ENCODE peak calls at places on chromosomes 5 and 9, in nine cellular contexts. E is NT2/D1; R is IMR-90; I is fibroblast of lung; Z is brain microvascular endothelial cell; T is heart left ventricle; N is Jurkat, Clone E6-1; Y is upper lobe of left lung; O is upper lobe of right lung. G is an unnamed sample.

GRCh38 chr9:89606567-89607311 is 1.9 kb downstream of the GADD45G start:
- DNase-seq in Z (peak), E (no peak), N (no peak), R (peak), Y (peak), O (peak), I (peak), T (peak), G (no peak)

GRCh38 chr5:7872517-7873149 is 3.7 kb downstream of the MTRR start:
- DNase-seq in I (peak), R (peak), O (no peak), Y (no peak), Z (no peak), T (no peak), E (no peak), N (no peak), G (no peak)

GRCh38 chr9:128191406-128192046 is at the start of gene CIZ1:
- DNase-seq in R (peak), T (peak), N (peak), Y (peak), E (peak), Z (peak), I (peak), O (peak), G (peak)

GRCh38 chr5:11622785-11623184 is 281.5 kb downstream of the CTNND2 start:
- DNase-seq in N (no peak), Y (no peak), R (no peak), O (no peak), Z (no peak), T (no peak), E (no peak), I (no peak), G (no peak)

GRCh38 chr9:98034593-98035546 is 21.7 kb upstream of the NANS start:
- DNase-seq in Z (peak), N (peak), R (peak), I (peak), E (peak), O (peak), T (peak), Y (peak), G (peak)

GRCh38 chr5:160174780-160175437 is 54.4 kb upstream of the FABP6 start:
- DNase-seq in Y (no peak), E (no peak), T (no peak), R (no peak), Z (no peak), I (peak), O (no peak), N (no peak), G (no peak)

GRCh38 chr5:39570418-39571027 is 145.7 kb upstream of the DAB2 start:
- DNase-seq in I (peak), Y (no peak), E (peak), R (peak), O (no peak), N (peak), Z (peak), T (no peak), G (peak)

GRCh38 chr5:131265318-131265803 is 1.5 kb downstream of the CDC42SE2 start:
- DNase-seq in Y (no peak), Z (no peak), R (peak), T (no peak), N (peak), O (no peak), I (peak), E (no peak), G (no peak)

GRCh38 chr5:159667286-159667685 is 249.0 kb upstream of the ADRA1B start:
- DNase-seq in O (no peak), T (no peak), Z (no peak), E (no peak), R (no peak), N (no peak), Y (no peak), I (no peak), G (no peak)

GRCh38 chr5:180211761-180212035 is 2.7 kb upstream of the RASGEF1C start:
- DNase-seq in N (no peak), Y (no peak), E (no peak), O (peak), T (no peak), R (no peak), Z (no peak), I (no peak), G (no peak)

GRCh38 chr9:135992486-135993408 is 31.6 kb upstream of the UBAC1 start:
- DNase-seq in I (peak), O (peak), R (peak), Y (peak), E (peak), T (peak), Z (peak), N (no peak), G (peak)

GRCh38 chr9:32954642-32955041 is 46.8 kb downstream of the APTX start:
- DNase-seq in E (no peak), O (no peak), Z (no peak), I (peak), N (no peak), R (peak), T (no peak), Y (no peak), G (no peak)

GRCh38 chr5:169670769-169671525 is 33.9 kb downstream of the DOCK2 start:
- DNase-seq in O (no peak), Y (no peak), N (no peak), E (no peak), I (no peak), T (no peak), Z (no peak), R (no peak), G (no peak)

GRCh38 chr5:149837680-149838269 is 106.8 kb downstream of the PDE6A start:
- DNase-seq in N (no peak), T (no peak), Z (peak), O (no peak), Y (peak), I (peak), R (peak), E (peak), G (peak)

GRCh38 chr9:113646946-113647914 is 183.7 kb downstream of the RGS3 start:
- DNase-seq in R (no peak), N (no peak), I (no peak), T (no peak), O (peak), Z (no peak), Y (peak), E (no peak), G (no peak)

GRCh38 chr9:97627624-97628023 is 5.5 kb downstream of the TSTD2 start:
- DNase-seq in E (no peak), R (peak), Z (no peak), O (no peak), I (no peak), N (no peak), T (no peak), Y (no peak), G (no peak)

GRCh38 chr9:75156838-75157237 is 68.5 kb downstream of the OSTF1 start:
- DNase-seq in O (no peak), T (no peak), E (no peak), Z (no peak), Y (no peak), N (no peak), I (no peak), R (no peak), G (no peak)

GRCh38 chr5:33793836-33794549 is 97.8 kb downstream of the ADAMTS12 start:
- DNase-seq in R (no peak), O (no peak), I (peak), Y (no peak), T (no peak), Z (no peak), E (no peak), N (no peak), G (no peak)

GRCh38 chr5:52784741-52785140 is 3.0 kb upstream of the ITGA1 start:
- DNase-seq in T (no peak), E (no peak), R (peak), Y (no peak), Z (no peak), O (no peak), I (no peak), N (no peak), G (peak)

GRCh38 chr9:8955315-8955714 is 1155.7 kb upstream of the DMAC1 start:
- DNase-seq in Z (no peak), N (no peak), I (no peak), T (no peak), O (no peak), E (peak), R (no peak), Y (no peak), G (no peak)

GRCh38 chr9:112887377-112887776 is 3.3 kb downstream of the SLC46A2 start:
- DNase-seq in T (no peak), Y (peak), I (no peak), R (no peak), O (no peak), N (no peak), Z (no peak), E (no peak), G (no peak)

GRCh38 chr9:89537166-89537565 is 39.3 kb upstream of the SEMA4D start:
- DNase-seq in R (no peak), Z (no peak), N (no peak), T (no peak), O (no peak), I (no peak), Y (no peak), E (no peak), G (no peak)

GRCh38 chr5:59540366-59540765 is 353.2 kb downstream of the PDE4D start:
- DNase-seq in E (no peak), Y (no peak), I (no peak), Z (no peak), R (no peak), N (no peak), T (no peak), O (no peak), G (no peak)

GRCh38 chr9:18393340-18394130 is 80.4 kb upstream of the ADAMTSL1 start:
- DNase-seq in N (no peak), O (no peak), R (peak), T (peak), E (no peak), I (peak), Y (no peak), Z (peak), G (peak)

GRCh38 chr9:7710686-7711085 is 88.9 kb downstream of the DMAC1 start:
- DNase-seq in R (no peak), Z (no peak), O (no peak), N (no peak), T (no peak), E (no peak), I (no peak), Y (no peak), G (no peak)

GRCh38 chr9:98538626-98539031 is 170.1 kb downstream of the GABBR2 start:
- DNase-seq in O (peak), Y (peak), I (peak), N (no peak), R (peak), Z (no peak), T (no peak), E (no peak), G (no peak)

GRCh38 chr5:39502704-39503103 is 77.9 kb upstream of the DAB2 start:
- DNase-seq in O (no peak), I (no peak), N (no peak), Y (no peak), T (no peak), Z (no peak), R (no peak), E (no peak), G (no peak)

GRCh38 chr9:126674365-126675146 is 60.8 kb downstream of the LMX1B start:
- DNase-seq in O (no peak), E (no peak), R (no peak), Y (no peak), Z (no peak), T (no peak), I (no peak), N (no peak), G (no peak)

GRCh38 chr5:116572375-116573278 is 2.0 kb downstream of the SEMA6A start:
- DNase-seq in E (no peak), T (peak), Z (no peak), N (no peak), R (no peak), O (peak), Y (no peak), I (peak), G (no peak)

GRCh38 chr9:23851024-23851629 is 25.1 kb upstream of the ELAVL2 start:
- DNase-seq in Y (no peak), R (no peak), I (peak), Z (no peak), O (peak), T (no peak), N (no peak), E (peak), G (no peak)

GRCh38 chr9:121735065-121735791 is 83.8 kb downstream of the DAB2IP start:
- DNase-seq in Y (no peak), T (no peak), N (no peak), I (peak), R (peak), E (peak), O (no peak), Z (peak), G (no peak)

DNA sequence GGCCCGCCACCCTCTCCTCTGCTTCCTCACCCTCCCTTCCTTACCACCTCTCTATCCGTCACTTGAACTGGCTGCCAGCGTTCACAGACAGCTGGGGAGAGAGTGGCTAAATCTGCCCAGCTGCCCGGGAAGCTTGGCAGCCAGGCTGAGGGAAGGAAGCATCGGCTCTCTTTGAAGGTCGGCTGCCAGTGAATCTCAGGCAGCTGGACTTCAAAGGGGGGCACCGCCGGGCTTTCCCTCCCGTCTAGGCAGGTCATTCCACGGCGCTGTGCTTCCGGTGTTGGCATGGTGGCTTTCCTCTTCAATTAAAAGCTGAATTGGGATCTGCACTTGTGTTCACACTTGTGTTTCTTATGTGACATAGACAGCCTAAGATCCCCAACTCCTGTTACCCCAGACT is 174.0 kb downstream of the GDNF start:
- DNase-seq in Z (no peak), E (no peak), O (peak), I (peak), N (no peak), Y (no peak), T (peak), R (no peak), G (no peak)
- H3K4me3 ChIP-seq in Z (no peak), E (no peak), O (no peak), I (no peak), N (no peak), Y (no peak), T (no peak), R (no peak), G (no peak)

DNA sequence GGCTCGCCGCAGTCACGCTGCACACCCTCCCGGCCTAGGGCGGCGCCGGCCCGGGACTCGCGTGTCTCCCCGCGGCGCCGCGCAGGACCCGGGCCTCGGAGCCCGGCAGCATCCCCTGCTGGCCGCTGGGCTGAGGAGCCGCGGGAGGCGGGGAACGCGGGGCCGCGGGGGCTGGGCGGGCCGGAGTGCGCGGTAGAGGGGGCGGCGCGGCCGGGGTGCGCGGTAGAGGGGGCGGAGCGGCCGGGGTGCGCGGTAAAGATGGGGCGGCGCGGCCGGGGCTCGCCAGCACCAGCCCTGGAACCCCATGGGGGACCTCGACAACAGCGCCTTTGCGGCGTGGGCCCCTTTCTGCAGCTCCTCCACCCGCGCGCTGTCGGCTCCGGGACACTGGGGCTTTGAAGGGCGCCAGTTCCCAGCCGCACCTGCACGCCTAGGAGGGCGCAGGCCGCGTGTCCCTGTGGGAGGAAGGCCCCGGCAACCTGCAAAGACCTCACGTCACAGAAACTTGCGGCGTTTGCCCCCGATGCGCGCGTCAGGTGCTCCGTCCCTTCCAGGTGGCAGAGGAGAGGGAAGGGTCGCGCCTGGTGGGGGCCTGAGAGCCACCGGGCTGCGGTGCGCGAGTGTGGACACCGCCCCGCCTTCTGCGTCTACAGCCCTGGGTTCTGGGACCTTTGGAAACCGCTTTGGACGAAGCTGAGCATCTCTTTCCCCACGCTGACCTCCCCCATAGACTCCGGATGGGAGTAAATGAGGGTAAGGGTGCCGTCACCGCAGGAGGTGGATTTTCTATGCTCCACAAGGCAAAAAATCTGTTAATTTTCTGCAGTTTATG is 49.6 kb downstream of the NSUN2 start:
- DNase-seq in Z (no peak), R (no peak), N (no peak), T (no peak), O (no peak), I (peak), E (no peak), Y (no peak), G (no peak)
- H3K4me3 ChIP-seq in Z (peak), R (peak), N (peak), T (peak), O (peak), I (no peak), E (peak), Y (peak), G (no peak)

GRCh38 chr9:92664394-92665152 is 5.4 kb downstream of the IPPK start:
- DNase-seq in R (peak), Y (no peak), O (peak), T (no peak), E (no peak), I (peak), N (no peak), Z (peak), G (no peak)
- H3K4me3 ChIP-seq in R (no peak), Y (no peak), O (no peak), T (no peak), E (no peak), I (no peak), N (no peak), Z (no peak), G (no peak)

GRCh38 chr5:22779499-22779898 is 73.6 kb downstream of the CDH12 start:
- DNase-seq in I (no peak), Y (no peak), N (no peak), R (no peak), Z (no peak), O (no peak), E (no peak), T (no peak), G (no peak)
- H3K4me3 ChIP-seq in I (no peak), Y (no peak), N (no peak), R (no peak), Z (no peak), O (no peak), E (no peak), T (no peak), G (no peak)

G was measured in SJSA1.